ENCODE peak calls at places on chromosomes 11 and 22, in six cellular contexts. P is adrenal gland; M is kidney; L is psoas muscle; N is IMR-90; I is CD8-positive, alpha-beta T cell. V is an unnamed sample.

GRCh38 chr11:113567867-113568266 is 92.7 kb upstream of the DRD2 start:
- DNase-seq in P (no peak), N (no peak), M (no peak), I (no peak), L (no peak), V (no peak)

GRCh38 chr11:84719935-84720577 is 907.1 kb downstream of the DLG2 start:
- DNase-seq in N (no peak), I (no peak), L (no peak), P (no peak), M (peak; percentile 73), V (peak; percentile 13)

GRCh38 chr22:29216873-29217666 is 11.4 kb downstream of the EMID1 start:
- DNase-seq in M (peak; percentile 86), P (peak; percentile 97), L (peak; percentile 56), N (peak; percentile 78), I (no peak), V (no peak)

GRCh38 chr11:12192796-12193514 is 82.6 kb downstream of the MICAL2 start:
- DNase-seq in L (no peak), P (no peak), M (no peak), I (no peak), N (no peak), V (no peak)

GRCh38 chr11:86360775-86361395 is 13.8 kb upstream of the CCDC81 start:
- DNase-seq in L (no peak), I (no peak), M (no peak), N (peak; percentile 73), P (no peak), V (no peak)

GRCh38 chr11:26551186-26551801 is 20.8 kb downstream of the MUC15 start:
- DNase-seq in I (no peak), L (no peak), M (no peak), P (no peak), N (peak; percentile 6), V (no peak)

GRCh38 chr11:69592986-69593385 is 48.0 kb upstream of the CCND1 start:
- DNase-seq in M (no peak), N (no peak), P (no peak), L (no peak), I (no peak), V (no peak)

GRCh38 chr11:122742350-122742749 is 86.8 kb downstream of the UBASH3B start:
- DNase-seq in I (no peak), M (no peak), P (peak; percentile 32), N (no peak), L (no peak), V (no peak)

GRCh38 chr11:50080256-50080655 is 47.6 kb downstream of the OR4C45 start:
- DNase-seq in P (no peak), L (no peak), I (no peak), N (no peak), M (no peak), V (no peak)

GRCh38 chr11:36345084-36345511 is 49.0 kb downstream of the PRR5L start:
- DNase-seq in I (no peak), L (no peak), N (no peak), M (no peak), P (peak; percentile 7), V (no peak)

GRCh38 chr11:62137276-62137861 is 13.6 kb downstream of the INCENP start:
- DNase-seq in P (no peak), L (no peak), I (no peak), M (no peak), N (no peak), V (no peak)

GRCh38 chr11:75264356-75264755 is 23.8 kb downstream of the TPBGL start:
- DNase-seq in P (no peak), N (no peak), I (no peak), M (peak; percentile 23), L (no peak), V (no peak)

GRCh38 chr11:2318707-2319106 is 16.9 kb downstream of the TSPAN32 start:
- DNase-seq in M (no peak), L (no peak), I (no peak), N (no peak), P (no peak), V (no peak)

GRCh38 chr11:2316963-2317244 is 15.1 kb downstream of the TSPAN32 start:
- DNase-seq in M (peak; percentile 49), L (no peak), I (no peak), N (no peak), P (no peak), V (no peak)

GRCh38 chr11:2317354-2318050 is 15.7 kb downstream of the TSPAN32 start:
- DNase-seq in L (no peak), M (peak; percentile 53), P (no peak), N (no peak), I (no peak), V (no peak)

GRCh38 chr11:2316169-2316962 is 14.6 kb downstream of the TSPAN32 start:
- DNase-seq in L (no peak), I (no peak), P (no peak), M (peak; percentile 78), N (no peak), V (no peak)

GRCh38 chr11:2318123-2318522 is 16.3 kb downstream of the TSPAN32 start:
- DNase-seq in N (no peak), P (no peak), M (no peak), L (no peak), I (no peak), V (no peak)
- H3K4me1 ChIP-seq in N (peaks cover 11% of the 10 kb centered on the region), P (peaks cover 14% of the 10 kb centered on the region), M (peaks cover 5% of the 10 kb centered on the region), L (peaks cover 5% of the 10 kb centered on the region), I (peaks cover 34% of the 10 kb centered on the region), V (peaks cover 29% of the 10 kb centered on the region)

GRCh38 chr11:65900899-65901180 is 652 bp upstream of the FOSL1 start:
- DNase-seq in I (no peak), P (no peak), N (no peak), M (no peak), L (no peak), V (no peak)

GRCh38 chr11:65900125-65900898 is at the start of gene FOSL1:
- DNase-seq in M (peak; percentile 96), P (peak; percentile 95), N (peak; percentile 97), I (peak; percentile 91), L (peak; percentile 93), V (peak; percentile 88)

GRCh38 chr11:65903715-65904114 is 3.5 kb upstream of the FOSL1 start:
- DNase-seq in I (no peak), M (no peak), P (no peak), L (no peak), N (no peak), V (no peak)

GRCh38 chr11:65906602-65907001 is 6.4 kb upstream of the FOSL1 start:
- DNase-seq in L (no peak), M (no peak), N (no peak), I (no peak), P (no peak), V (no peak)

DNA sequence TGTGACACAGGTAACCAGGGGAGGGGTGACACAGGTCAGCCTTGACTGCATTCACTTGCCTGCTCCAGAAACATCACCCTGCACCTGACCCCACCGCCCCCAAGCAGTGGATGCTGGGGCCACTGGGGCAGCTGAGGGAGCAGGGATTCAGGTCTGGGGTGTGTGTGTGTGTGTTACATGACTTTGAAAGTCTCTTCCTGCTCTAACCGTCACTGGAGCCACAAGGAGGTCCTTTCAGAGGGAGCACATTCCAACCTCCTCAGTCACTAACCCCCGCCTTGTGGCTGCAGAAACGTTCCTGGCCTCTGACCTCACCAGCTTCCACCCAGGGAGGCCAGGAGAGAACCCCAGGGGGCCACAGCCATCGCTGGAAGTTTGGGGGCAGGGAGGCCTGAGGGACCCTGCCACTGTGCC is 2.9 kb upstream of the FOSL1 start:
- DNase-seq in N (peak; percentile 91), M (no peak), P (no peak), L (no peak), I (no peak), V (no peak)
- H3K4me3 ChIP-seq in N (no peak overlapping the region), M (no peak overlapping the region), P (no peak overlapping the region), L (no peak overlapping the region), I (no peak overlapping the region), V (no peak overlapping the region)

GRCh38 chr11:17930544-17931144 is 82.2 kb downstream of the SERGEF start:
- DNase-seq in L (no peak), N (no peak), I (no peak), P (no peak), M (no peak), V (no peak)

GRCh38 chr11:17929171-17929570 is 83.7 kb downstream of the SERGEF start:
- DNase-seq in P (no peak), M (no peak), I (no peak), N (no peak), L (no peak), V (no peak)

GRCh38 chr11:17933710-17934109 is 79.1 kb downstream of the SERGEF start:
- DNase-seq in I (no peak), P (no peak), M (no peak), N (no peak), L (no peak), V (no peak)

GRCh38 chr11:17932472-17932871 is 80.4 kb downstream of the SERGEF start:
- DNase-seq in L (no peak), I (no peak), M (no peak), P (no peak), N (no peak), V (no peak)

DNA sequence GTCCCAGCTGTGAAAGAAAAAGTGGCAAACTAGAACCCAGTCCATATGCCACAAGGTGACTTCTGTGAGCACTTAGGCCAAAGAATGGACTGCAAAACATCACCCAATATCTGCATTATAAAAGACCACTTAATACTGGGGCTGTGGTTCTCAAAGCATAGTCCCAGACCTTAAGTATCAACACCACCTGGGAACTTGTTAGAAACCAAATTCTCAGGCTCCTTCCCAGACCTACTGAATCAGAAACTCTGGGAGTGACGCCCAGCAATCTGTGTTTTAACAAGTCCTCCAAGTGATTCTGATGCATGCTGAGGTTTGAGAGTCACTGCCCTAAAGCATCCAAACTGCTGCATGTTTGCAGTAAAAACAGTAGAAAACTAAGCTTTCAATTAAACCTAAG is 81.3 kb downstream of the SERGEF start:
- DNase-seq in I (no peak), L (no peak), N (peak; percentile 20), M (no peak), P (no peak), V (no peak)
- TF ChIP-seq CTCF in I (no peak), L (no peak), N (no peak), M (no peak), P (no peak), V (no peak)

GRCh38 chr11:131841028-131841427 is 470.6 kb downstream of the NTM start:
- DNase-seq in I (no peak), N (no peak), M (no peak), L (no peak), P (no peak), V (no peak)

GRCh38 chr11:131841925-131842635 is 471.7 kb downstream of the NTM start:
- DNase-seq in P (no peak), I (no peak), M (no peak), L (no peak), N (no peak), V (no peak)

GRCh38 chr11:131839326-131839725 is 468.9 kb downstream of the NTM start:
- DNase-seq in I (no peak), L (no peak), N (no peak), P (no peak), M (no peak), V (no peak)

GRCh38 chr11:131838016-131838415 is 467.6 kb downstream of the NTM start:
- DNase-seq in P (no peak), I (no peak), M (no peak), L (no peak), N (no peak), V (no peak)

GRCh38 chr11:131840542-131840941 is 470.1 kb downstream of the NTM start:
- DNase-seq in M (no peak), L (no peak), I (no peak), N (no peak), P (no peak), V (no peak)
- H3K4me1 ChIP-seq in M (no peaks in the 10 kb centered on the region), L (no peaks in the 10 kb centered on the region), I (no peaks in the 10 kb centered on the region), N (no peaks in the 10 kb centered on the region), P (no peaks in the 10 kb centered on the region), V (no peaks in the 10 kb centered on the region)